ENCODE peak calls at places on chromosomes 5 and 9, in eight cellular contexts. One of them, this sample, is unnamed.

GRCh38 chr5:88734983-88735382 is 148.0 kb downstream of the MEF2C start:
- DNase-seq in H1: no peak
- DNase-seq in A549: no peak
- DNase-seq in HCT116: no peak
- DNase-seq in endothelial cell of umbilical vein: peak; percentile 13
- DNase-seq in HepG2: no peak
- DNase-seq in GM12878: peak; percentile 50
- DNase-seq in K562: peak; percentile 22
- DNase-seq in this sample: no peak

GRCh38 chr5:56279979-56280378 is 46.8 kb upstream of the ANKRD55 start:
- DNase-seq in A549: no peak
- DNase-seq in K562: no peak
- DNase-seq in GM12878: no peak
- DNase-seq in H1: peak; percentile 25
- DNase-seq in HCT116: no peak
- DNase-seq in HepG2: peak; percentile 80
- DNase-seq in endothelial cell of umbilical vein: peak; percentile 80
- DNase-seq in this sample: no peak

GRCh38 chr9:97737429-97737828 is 40.3 kb upstream of the XPA start:
- DNase-seq in endothelial cell of umbilical vein: no peak
- DNase-seq in H1: no peak
- DNase-seq in GM12878: no peak
- DNase-seq in HCT116: peak; percentile 15
- DNase-seq in K562: peak; percentile 89
- DNase-seq in A549: peak; percentile 25
- DNase-seq in HepG2: peak; percentile 22
- DNase-seq in this sample: no peak

GRCh38 chr5:120604898-120605297 is 140.8 kb downstream of the PRR16 start:
- DNase-seq in GM12878: no peak
- DNase-seq in endothelial cell of umbilical vein: no peak
- DNase-seq in A549: no peak
- DNase-seq in K562: no peak
- DNase-seq in H1: no peak
- DNase-seq in HCT116: peak; percentile 31
- DNase-seq in HepG2: no peak
- DNase-seq in this sample: no peak

GRCh38 chr9:131840220-131840619 is 100.3 kb upstream of the RAPGEF1 start:
- DNase-seq in GM12878: no peak
- DNase-seq in HCT116: no peak
- DNase-seq in A549: no peak
- DNase-seq in H1: no peak
- DNase-seq in K562: peak; percentile 62
- DNase-seq in endothelial cell of umbilical vein: no peak
- DNase-seq in HepG2: no peak
- DNase-seq in this sample: peak; percentile 26

GRCh38 chr5:126070481-126070880 is 352.7 kb upstream of the GRAMD2B start:
- DNase-seq in endothelial cell of umbilical vein: no peak
- DNase-seq in K562: no peak
- DNase-seq in H1: no peak
- DNase-seq in HepG2: no peak
- DNase-seq in GM12878: no peak
- DNase-seq in HCT116: no peak
- DNase-seq in A549: no peak
- DNase-seq in this sample: no peak

GRCh38 chr5:139738193-139738592 is 57.4 kb upstream of the PSD2 start:
- DNase-seq in H1: no peak
- DNase-seq in endothelial cell of umbilical vein: no peak
- DNase-seq in HCT116: no peak
- DNase-seq in GM12878: no peak
- DNase-seq in K562: no peak
- DNase-seq in A549: no peak
- DNase-seq in HepG2: no peak
- DNase-seq in this sample: no peak

GRCh38 chr5:107618233-107618632 is 52.5 kb downstream of the EFNA5 start:
- DNase-seq in GM12878: no peak
- DNase-seq in H1: no peak
- DNase-seq in endothelial cell of umbilical vein: peak; percentile 46
- DNase-seq in HCT116: no peak
- DNase-seq in A549: no peak
- DNase-seq in HepG2: no peak
- DNase-seq in K562: no peak
- DNase-seq in this sample: no peak

GRCh38 chr5:58135571-58136335 is 324.1 kb downstream of the PLK2 start:
- DNase-seq in H1: no peak
- DNase-seq in HCT116: no peak
- DNase-seq in endothelial cell of umbilical vein: no peak
- DNase-seq in HepG2: no peak
- DNase-seq in GM12878: no peak
- DNase-seq in A549: no peak
- DNase-seq in K562: no peak
- DNase-seq in this sample: no peak

GRCh38 chr5:54658014-54658413 is 140.5 kb downstream of the SNX18 start:
- DNase-seq in HepG2: no peak
- DNase-seq in K562: no peak
- DNase-seq in GM12878: no peak
- DNase-seq in A549: no peak
- DNase-seq in HCT116: no peak
- DNase-seq in endothelial cell of umbilical vein: peak; percentile 65
- DNase-seq in H1: no peak
- DNase-seq in this sample: no peak

GRCh38 chr9:110615526-110615925 is 36.0 kb upstream of the SVEP1 start:
- DNase-seq in K562: no peak
- DNase-seq in endothelial cell of umbilical vein: no peak
- DNase-seq in HepG2: no peak
- DNase-seq in H1: no peak
- DNase-seq in GM12878: no peak
- DNase-seq in HCT116: no peak
- DNase-seq in A549: no peak
- DNase-seq in this sample: no peak
- TF ChIP-seq MAX in K562: no peak
- TF ChIP-seq MAX in endothelial cell of umbilical vein: no peak
- TF ChIP-seq MAX in HepG2: no peak
- TF ChIP-seq MAX in H1: no peak
- TF ChIP-seq MAX in GM12878: no peak
- TF ChIP-seq MAX in HCT116: no peak
- TF ChIP-seq MAX in A549: no peak
- TF ChIP-seq MAX in this sample: no peak

GRCh38 chr5:172453986-172454354 is 355 bp downstream of the SH3PXD2B start:
- DNase-seq in H1: no peak
- DNase-seq in HepG2: no peak
- DNase-seq in K562: no peak
- DNase-seq in A549: no peak
- DNase-seq in HCT116: no peak
- DNase-seq in endothelial cell of umbilical vein: peak; percentile 41
- DNase-seq in GM12878: no peak
- DNase-seq in this sample: no peak

GRCh38 chr5:172453206-172453985 is 929 bp downstream of the SH3PXD2B start:
- DNase-seq in A549: peak; percentile 54
- DNase-seq in HCT116: peak; percentile 24
- DNase-seq in K562: no peak
- DNase-seq in H1: no peak
- DNase-seq in HepG2: peak; percentile 49
- DNase-seq in GM12878: no peak
- DNase-seq in endothelial cell of umbilical vein: peak; percentile 36
- DNase-seq in this sample: peak; percentile 39

GRCh38 chr5:172455511-172456061 is 1.3 kb upstream of the SH3PXD2B start:
- DNase-seq in K562: no peak
- DNase-seq in HCT116: no peak
- DNase-seq in endothelial cell of umbilical vein: peak; percentile 67
- DNase-seq in H1: no peak
- DNase-seq in GM12878: no peak
- DNase-seq in HepG2: no peak
- DNase-seq in A549: no peak
- DNase-seq in this sample: no peak

GRCh38 chr5:172455087-172455381 is 709 bp upstream of the SH3PXD2B start:
- DNase-seq in endothelial cell of umbilical vein: peak; percentile 29
- DNase-seq in HCT116: no peak
- DNase-seq in H1: no peak
- DNase-seq in K562: no peak
- DNase-seq in A549: no peak
- DNase-seq in GM12878: no peak
- DNase-seq in HepG2: no peak
- DNase-seq in this sample: no peak

GRCh38 chr5:172454355-172455086 is at the start of gene SH3PXD2B:
- DNase-seq in endothelial cell of umbilical vein: peak; percentile 51
- DNase-seq in K562: peak; percentile 71
- DNase-seq in H1: no peak
- DNase-seq in GM12878: no peak
- DNase-seq in HepG2: peak; percentile 52
- DNase-seq in A549: peak; percentile 46
- DNase-seq in HCT116: no peak
- DNase-seq in this sample: peak; percentile 72
- TF ChIP-seq POLR2A in endothelial cell of umbilical vein: peak; percentile 61
- TF ChIP-seq POLR2A in K562: no peak
- TF ChIP-seq POLR2A in H1: no peak
- TF ChIP-seq POLR2A in GM12878: no peak
- TF ChIP-seq POLR2A in HepG2: no peak
- TF ChIP-seq POLR2A in A549: peak; percentile 68
- TF ChIP-seq POLR2A in HCT116: peak; percentile 39
- TF ChIP-seq POLR2A in this sample: peak; percentile 21

DNA sequence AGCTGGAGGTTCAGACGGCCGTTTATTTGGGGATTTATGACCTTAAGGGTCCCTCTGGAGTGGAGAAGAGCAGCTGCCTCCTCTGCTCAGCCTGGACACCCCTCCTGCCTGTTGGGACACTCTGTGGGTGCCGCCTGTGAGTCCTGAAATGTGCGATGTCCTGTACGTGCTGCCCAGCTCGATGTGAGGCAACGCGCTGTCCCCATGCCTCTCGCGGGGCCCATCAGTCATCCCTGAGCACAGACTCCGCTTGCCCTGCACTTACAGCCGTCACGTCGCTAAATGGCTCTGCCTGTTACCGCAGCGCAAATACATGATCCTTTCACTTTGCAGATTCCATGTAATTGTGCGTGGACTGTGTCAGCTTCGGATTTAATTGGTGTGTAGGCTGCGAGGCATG is 27.2 kb downstream of the IRX4 start:
- DNase-seq in HCT116: no peak
- DNase-seq in endothelial cell of umbilical vein: no peak
- DNase-seq in H1: no peak
- DNase-seq in HepG2: no peak
- DNase-seq in GM12878: no peak
- DNase-seq in A549: no peak
- DNase-seq in K562: no peak
- DNase-seq in this sample: no peak
- H3K4me3 ChIP-seq in HCT116: no peak overlapping the region
- H3K4me3 ChIP-seq in endothelial cell of umbilical vein: no peak overlapping the region
- H3K4me3 ChIP-seq in H1: no peak overlapping the region
- H3K4me3 ChIP-seq in HepG2: no peak overlapping the region
- H3K4me3 ChIP-seq in GM12878: no peak overlapping the region
- H3K4me3 ChIP-seq in A549: no peak overlapping the region
- H3K4me3 ChIP-seq in K562: no peak overlapping the region
- H3K4me3 ChIP-seq in this sample: no peak overlapping the region

GRCh38 chr9:21788752-21789151 is 13.7 kb upstream of the MTAP start:
- DNase-seq in A549: no peak
- DNase-seq in H1: no peak
- DNase-seq in K562: no peak
- DNase-seq in GM12878: no peak
- DNase-seq in HCT116: peak; percentile 65
- DNase-seq in HepG2: no peak
- DNase-seq in endothelial cell of umbilical vein: no peak
- DNase-seq in this sample: no peak
- TF ChIP-seq MAX in A549: no peak
- TF ChIP-seq MAX in H1: no peak
- TF ChIP-seq MAX in K562: no peak
- TF ChIP-seq MAX in GM12878: no peak
- TF ChIP-seq MAX in HCT116: no peak
- TF ChIP-seq MAX in HepG2: no peak
- TF ChIP-seq MAX in endothelial cell of umbilical vein: no peak
- TF ChIP-seq MAX in this sample: no peak

GRCh38 chr9:137205126-137206069 is at the start of the genes NDOR1 and TMEM203:
- DNase-seq in endothelial cell of umbilical vein: peak; percentile 80
- DNase-seq in K562: peak; percentile 93
- DNase-seq in A549: peak; percentile 91
- DNase-seq in H1: no peak
- DNase-seq in GM12878: peak; percentile 19
- DNase-seq in HCT116: peak; percentile 62
- DNase-seq in HepG2: peak; percentile 75
- DNase-seq in this sample: peak; percentile 89
- TF ChIP-seq POLR2A in endothelial cell of umbilical vein: peak; percentile 97
- TF ChIP-seq POLR2A in K562: peak; percentile 85
- TF ChIP-seq POLR2A in A549: peak; percentile 74
- TF ChIP-seq POLR2A in H1: no peak
- TF ChIP-seq POLR2A in GM12878: peak; percentile 92
- TF ChIP-seq POLR2A in HCT116: peak; percentile 93
- TF ChIP-seq POLR2A in HepG2: peak; percentile 72
- TF ChIP-seq POLR2A in this sample: peak; percentile 43

GRCh38 chr9:93807166-93808013 is 147.8 kb downstream of the BARX1 start:
- DNase-seq in HCT116: no peak
- DNase-seq in A549: no peak
- DNase-seq in GM12878: no peak
- DNase-seq in HepG2: no peak
- DNase-seq in H1: no peak
- DNase-seq in endothelial cell of umbilical vein: no peak
- DNase-seq in K562: no peak
- DNase-seq in this sample: peak; percentile 17
- H3K4me3 ChIP-seq in HCT116: no peak overlapping the region
- H3K4me3 ChIP-seq in A549: no peak overlapping the region
- H3K4me3 ChIP-seq in GM12878: no peak overlapping the region
- H3K4me3 ChIP-seq in HepG2: no peak overlapping the region
- H3K4me3 ChIP-seq in H1: no peak overlapping the region
- H3K4me3 ChIP-seq in endothelial cell of umbilical vein: no peak overlapping the region
- H3K4me3 ChIP-seq in K562: no peak overlapping the region
- H3K4me3 ChIP-seq in this sample: no peak overlapping the region

DNA sequence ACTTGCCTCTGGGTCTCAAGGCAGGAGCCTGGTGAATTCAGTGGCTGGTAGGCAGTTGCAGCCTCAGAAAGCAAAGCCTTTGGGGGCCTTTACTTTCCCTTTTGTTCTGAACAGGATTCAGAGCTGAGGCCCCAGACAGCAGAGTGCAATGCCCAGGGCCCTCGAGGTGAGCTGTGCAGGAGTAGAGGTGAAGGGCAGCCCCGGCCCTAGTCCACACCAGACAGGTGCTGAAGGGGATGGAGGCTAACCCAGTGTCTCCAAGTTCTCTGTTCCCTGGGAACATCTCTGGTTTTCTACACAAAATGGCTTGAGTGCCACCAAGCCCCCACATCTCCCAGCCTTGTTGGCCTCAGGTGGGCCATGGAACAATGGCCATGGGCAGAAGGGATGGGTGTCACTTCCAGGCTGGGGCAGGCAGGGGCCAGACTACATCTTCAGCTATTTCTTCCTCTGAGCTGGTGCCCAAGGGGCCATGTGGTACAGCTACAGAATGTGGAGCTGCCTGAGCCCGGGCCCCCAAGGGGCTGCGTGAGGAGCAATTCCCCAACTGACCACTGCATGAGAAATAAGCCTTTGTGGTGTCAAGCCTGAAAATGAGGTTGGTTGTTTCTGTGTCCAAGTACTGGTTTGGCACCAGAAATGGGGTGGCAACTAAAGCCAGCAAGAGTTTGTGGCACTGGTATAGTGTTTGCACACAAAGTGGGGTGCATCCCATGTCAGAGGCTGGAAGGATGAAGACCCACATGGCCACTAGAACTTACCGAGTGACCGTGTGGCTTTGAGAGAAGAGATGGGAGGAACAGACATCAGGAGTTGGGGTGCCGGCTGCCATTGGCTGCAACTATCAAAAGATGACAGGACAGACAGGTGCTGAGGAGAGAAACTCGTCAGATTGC is 57.8 kb downstream of the BARX1 start:
- DNase-seq in K562: no peak
- DNase-seq in HCT116: no peak
- DNase-seq in H1: no peak
- DNase-seq in HepG2: no peak
- DNase-seq in endothelial cell of umbilical vein: no peak
- DNase-seq in A549: no peak
- DNase-seq in GM12878: no peak
- DNase-seq in this sample: no peak
- TF ChIP-seq MAX in K562: no peak
- TF ChIP-seq MAX in HCT116: no peak
- TF ChIP-seq MAX in H1: no peak
- TF ChIP-seq MAX in HepG2: no peak
- TF ChIP-seq MAX in endothelial cell of umbilical vein: no peak
- TF ChIP-seq MAX in A549: no peak
- TF ChIP-seq MAX in GM12878: no peak
- TF ChIP-seq MAX in this sample: no peak

GRCh38 chr9:130209422-130209821 is 37.2 kb downstream of the NCS1 start:
- DNase-seq in H1: no peak
- DNase-seq in HCT116: no peak
- DNase-seq in HepG2: no peak
- DNase-seq in endothelial cell of umbilical vein: no peak
- DNase-seq in K562: no peak
- DNase-seq in A549: no peak
- DNase-seq in GM12878: no peak
- DNase-seq in this sample: peak; percentile 25
- TF ChIP-seq POLR2A in H1: no peak
- TF ChIP-seq POLR2A in HCT116: no peak
- TF ChIP-seq POLR2A in HepG2: no peak
- TF ChIP-seq POLR2A in endothelial cell of umbilical vein: no peak
- TF ChIP-seq POLR2A in K562: no peak
- TF ChIP-seq POLR2A in A549: no peak
- TF ChIP-seq POLR2A in GM12878: no peak
- TF ChIP-seq POLR2A in this sample: no peak

This sample was measured in NB4.